ENCODE peak calls at places on chromosomes 6 and 20, in six cellular contexts. V is brain microvascular endothelial cell, P is AG10803, S is fibroblast of pulmonary artery, E is AG09309, N is adrenal gland. Y is an unnamed sample.

GRCh38 chr6:148294059-148294458 is 48.6 kb upstream of the SASH1 start:
- DNase-seq in V (no peak), P (no peak), S (no peak), E (no peak), N (no peak), Y (no peak)

GRCh38 chr6:36797653-36798052 is 41.6 kb downstream of the CPNE5 start:
- DNase-seq in V (no peak), P (no peak), S (no peak), E (no peak), N (no peak), Y (no peak)

GRCh38 chr6:2197177-2197671 is 48.2 kb downstream of the GMDS start:
- DNase-seq in V (peak), P (peak), S (peak), E (peak), N (peak), Y (peak)

GRCh38 chr6:3139090-3139903 is 18.0 kb downstream of the TUBB2A start:
- DNase-seq in V (peak), P (peak), S (peak), E (peak), N (peak), Y (no peak)

GRCh38 chr20:11117808-11118528 is 444.2 kb upstream of the JAG1 start:
- DNase-seq in V (peak), P (peak), S (peak), E (peak), N (no peak), Y (peak)

GRCh38 chr6:157312733-157313132 is 10.6 kb downstream of the TMEM242 start:
- DNase-seq in V (no peak), P (no peak), S (no peak), E (no peak), N (no peak), Y (no peak)

GRCh38 chr20:3406481-3407425 is 716 bp downstream of the DNAAF9 start:
- DNase-seq in V (peak), P (peak), S (peak), E (peak), N (peak), Y (peak)

GRCh38 chr6:151796842-151797530 is 10.5 kb upstream of the ESR1 start:
- DNase-seq in V (no peak), P (no peak), S (no peak), E (no peak), N (no peak), Y (peak)

GRCh38 chr6:110178626-110179405 is 654 bp downstream of the WASF1 start:
- DNase-seq in V (peak), P (peak), S (peak), E (peak), N (peak), Y (peak)

GRCh38 chr20:47706345-47706744 is 78.9 kb downstream of the SULF2 start:
- DNase-seq in V (no peak), P (no peak), S (no peak), E (no peak), N (no peak), Y (no peak)

GRCh38 chr20:17557675-17558006 is 12.2 kb upstream of the DSTN start:
- DNase-seq in V (peak), P (peak), S (peak), E (no peak), N (no peak), Y (peak)

GRCh38 chr6:105982761-105983600 is 103.2 kb upstream of the PRDM1 start:
- DNase-seq in V (no peak), P (no peak), S (no peak), E (no peak), N (no peak), Y (no peak)

DNA sequence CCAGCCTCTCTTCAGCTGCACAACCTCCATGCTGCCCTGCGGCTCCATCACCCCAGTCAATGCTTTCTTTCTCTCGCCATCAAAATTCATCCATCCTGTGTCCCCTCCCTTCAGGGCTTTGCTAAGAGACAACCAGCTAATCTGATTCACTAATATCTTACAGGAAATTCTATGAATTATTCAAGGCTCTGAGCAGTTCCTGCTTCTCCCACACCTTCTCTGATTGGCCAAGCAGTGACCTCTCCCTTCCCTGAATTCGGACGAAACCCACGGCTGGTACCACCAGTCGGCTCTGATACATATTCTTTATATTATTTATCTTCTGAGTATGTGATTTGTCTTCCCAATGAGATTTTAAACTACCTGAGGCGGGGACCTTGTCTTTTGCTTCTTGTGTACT is 13.9 kb downstream of the ITPR3 start:
- DNase-seq in V (no peak), P (no peak), S (no peak), E (no peak), N (no peak), Y (no peak)
- H3K4me3 ChIP-seq in V (no peak), P (no peak), S (no peak), E (no peak), N (no peak), Y (no peak)

DNA sequence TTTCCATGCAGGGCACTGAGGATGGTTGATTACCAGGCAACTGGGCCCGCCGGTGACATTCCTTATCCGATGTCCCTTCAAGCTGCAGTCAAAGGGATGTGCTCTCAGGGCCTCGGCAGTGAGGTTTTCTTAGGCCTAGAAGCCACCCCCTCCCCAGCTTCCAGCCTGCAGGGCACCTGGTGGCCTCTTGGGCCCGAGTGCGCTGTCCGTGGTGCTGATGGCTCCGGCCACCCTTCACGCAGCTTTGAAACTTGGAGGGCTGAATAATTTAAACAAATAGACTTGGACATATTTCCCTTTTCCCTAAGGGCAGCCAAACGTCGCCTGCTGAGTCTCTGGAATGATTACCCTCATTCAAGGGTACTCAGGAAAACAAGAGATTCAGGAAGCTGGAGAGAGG is 8.9 kb upstream of the MLN start:
- DNase-seq in V (peak), P (peak), S (peak), E (no peak), N (peak), Y (peak)
- TF ChIP-seq CTCF in V (peak), P (peak), S (peak), E (peak), N (peak), Y (peak)

DNA sequence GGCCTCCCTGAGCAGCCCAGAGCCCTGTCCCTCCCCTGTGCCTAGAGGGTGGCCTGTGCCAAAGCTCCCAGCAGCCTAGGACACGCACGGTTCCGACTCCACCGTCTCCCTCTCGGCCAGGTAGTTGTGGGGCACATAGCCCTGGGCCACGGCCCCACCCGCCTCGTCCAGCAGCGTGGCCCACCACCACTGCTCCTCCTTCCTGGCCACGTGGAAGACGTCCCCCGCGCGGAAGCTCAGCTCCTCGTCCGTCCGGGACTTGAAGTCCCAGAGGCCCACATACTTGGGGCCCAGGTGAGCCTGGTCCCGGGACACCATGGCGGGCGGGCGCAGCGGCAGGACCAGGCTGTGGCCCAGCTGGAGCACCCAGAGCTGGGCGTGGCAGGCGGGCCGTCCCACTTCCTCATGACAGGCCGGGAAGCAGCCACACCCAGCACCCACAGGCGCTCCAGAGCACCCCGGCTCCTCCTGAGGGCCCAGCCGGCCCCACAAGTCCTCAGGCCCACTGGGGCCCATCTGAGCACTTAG is at the start of gene PTK6:
- DNase-seq in V (no peak), P (no peak), S (no peak), E (no peak), N (no peak), Y (no peak)
- H3K4me3 ChIP-seq in V (peak), P (peak), S (peak), E (peak), N (no peak), Y (peak)

DNA sequence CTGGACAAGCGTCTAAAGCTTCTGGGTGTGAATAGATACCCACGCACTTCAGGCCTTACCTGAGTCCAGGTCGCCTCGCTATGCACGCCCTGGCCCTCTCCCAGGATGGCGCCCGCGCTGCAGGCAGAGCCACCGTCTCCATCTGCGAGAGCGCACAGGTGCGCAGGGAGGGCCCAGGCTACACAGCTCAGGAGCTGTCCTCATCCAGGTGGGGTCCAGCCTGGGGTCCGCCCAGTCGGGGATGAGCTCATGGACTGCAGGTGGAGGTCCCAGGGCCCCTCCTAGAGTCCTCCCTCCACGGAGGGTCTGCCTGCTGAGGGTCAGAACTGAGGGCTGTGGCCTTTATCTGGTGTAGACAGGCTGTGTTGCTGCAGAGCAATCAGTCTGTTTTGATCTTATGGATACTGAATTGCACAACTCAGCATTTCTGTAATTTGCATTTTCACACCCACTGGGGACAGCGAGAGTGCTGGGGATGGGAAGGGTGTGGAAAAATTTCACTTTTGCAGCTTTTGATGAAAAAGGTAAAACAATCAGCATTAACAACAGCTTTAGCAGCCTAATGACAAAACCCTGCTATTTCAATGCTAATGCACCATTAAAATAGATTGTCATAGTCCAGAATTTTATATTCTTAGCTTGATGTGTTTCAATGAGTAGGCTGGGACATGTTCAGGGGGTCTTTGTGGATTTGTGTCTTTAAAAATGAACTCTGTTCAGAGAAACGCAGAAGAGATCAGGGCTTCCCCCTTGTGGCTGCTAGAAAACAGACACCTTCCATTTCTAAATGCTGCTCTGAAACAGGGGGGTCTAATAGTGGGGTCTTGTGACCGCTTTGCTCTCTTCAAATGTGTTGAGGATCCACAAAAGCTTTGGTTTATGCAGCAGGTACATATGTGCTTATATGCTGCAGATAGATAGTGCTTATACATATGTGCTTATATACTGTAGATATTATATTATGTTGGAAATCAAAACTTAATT is 77.8 kb upstream of the PHACTR3 start:
- DNase-seq in V (no peak), P (no peak), S (peak), E (no peak), N (no peak), Y (no peak)
- TF ChIP-seq CTCF in V (peak), P (peak), S (peak), E (peak), N (no peak), Y (peak)

GRCh38 chr6:45535933-45536332 is 158.2 kb upstream of the SUPT3H start:
- DNase-seq in V (no peak), P (no peak), S (no peak), E (no peak), N (no peak), Y (no peak)

GRCh38 chr6:45537539-45537938 is 159.8 kb upstream of the SUPT3H start:
- DNase-seq in V (no peak), P (peak), S (no peak), E (peak), N (no peak), Y (no peak)

GRCh38 chr6:45531999-45532605 is 154.4 kb upstream of the SUPT3H start:
- DNase-seq in V (no peak), P (peak), S (no peak), E (no peak), N (no peak), Y (no peak)

GRCh38 chr6:45533394-45533793 is 155.7 kb upstream of the SUPT3H start:
- DNase-seq in V (no peak), P (peak), S (peak), E (no peak), N (no peak), Y (peak)

GRCh38 chr6:45532626-45533258 is 155.0 kb upstream of the SUPT3H start:
- DNase-seq in V (peak), P (peak), S (peak), E (no peak), N (no peak), Y (peak)
- H3K4me3 ChIP-seq in V (no peak), P (peak), S (peak), E (peak), N (no peak), Y (peak)

GRCh38 chr20:62640870-62641748 is 1.2 kb upstream of the SLCO4A1 start:
- DNase-seq in V (no peak), P (no peak), S (no peak), E (no peak), N (no peak), Y (no peak)

GRCh38 chr20:62644044-62644795 is 1.9 kb downstream of the SLCO4A1 start:
- DNase-seq in V (no peak), P (no peak), S (no peak), E (no peak), N (no peak), Y (no peak)

GRCh38 chr20:62642666-62643520 is 590 bp downstream of the SLCO4A1 start:
- DNase-seq in V (no peak), P (no peak), S (no peak), E (no peak), N (no peak), Y (peak)

GRCh38 chr20:62643521-62644043 is 1.3 kb downstream of the SLCO4A1 start:
- DNase-seq in V (no peak), P (no peak), S (no peak), E (no peak), N (no peak), Y (peak)

GRCh38 chr20:62641749-62642665 is at the start of gene SLCO4A1:
- DNase-seq in V (no peak), P (no peak), S (peak), E (no peak), N (peak), Y (peak)
- TF ChIP-seq CTCF in V (no peak), P (no peak), S (no peak), E (no peak), N (no peak), Y (no peak)

GRCh38 chr20:45814314-45814713 is 1.9 kb downstream of the UBE2C start:
- DNase-seq in V (no peak), P (no peak), S (no peak), E (no peak), N (no peak), Y (no peak)
- H3K4me3 ChIP-seq in V (peak), P (no peak), S (no peak), E (no peak), N (no peak), Y (peak)

GRCh38 chr6:145427232-145427631 is 308.1 kb downstream of the EPM2A start:
- DNase-seq in V (no peak), P (no peak), S (no peak), E (no peak), N (no peak), Y (no peak)

GRCh38 chr6:145428656-145429173 is 306.6 kb downstream of the EPM2A start:
- DNase-seq in V (no peak), P (no peak), S (peak), E (no peak), N (no peak), Y (no peak)

GRCh38 chr6:145423936-145424335 is 311.4 kb downstream of the EPM2A start:
- DNase-seq in V (no peak), P (no peak), S (no peak), E (no peak), N (no peak), Y (no peak)
- TF ChIP-seq CTCF in V (no peak), P (no peak), S (no peak), E (no peak), N (no peak), Y (no peak)

GRCh38 chr6:18468162-18468843 is 81.2 kb downstream of the RNF144B start:
- DNase-seq in V (no peak), P (no peak), S (no peak), E (no peak), N (no peak), Y (no peak)

GRCh38 chr6:18473765-18474164 is 86.6 kb downstream of the RNF144B start:
- DNase-seq in V (no peak), P (no peak), S (no peak), E (no peak), N (no peak), Y (no peak)

GRCh38 chr6:18469486-18469885 is 82.3 kb downstream of the RNF144B start:
- DNase-seq in V (no peak), P (no peak), S (no peak), E (no peak), N (no peak), Y (no peak)

GRCh38 chr6:18467741-18468140 is 80.6 kb downstream of the RNF144B start:
- DNase-seq in V (no peak), P (no peak), S (no peak), E (no peak), N (no peak), Y (no peak)

DNA sequence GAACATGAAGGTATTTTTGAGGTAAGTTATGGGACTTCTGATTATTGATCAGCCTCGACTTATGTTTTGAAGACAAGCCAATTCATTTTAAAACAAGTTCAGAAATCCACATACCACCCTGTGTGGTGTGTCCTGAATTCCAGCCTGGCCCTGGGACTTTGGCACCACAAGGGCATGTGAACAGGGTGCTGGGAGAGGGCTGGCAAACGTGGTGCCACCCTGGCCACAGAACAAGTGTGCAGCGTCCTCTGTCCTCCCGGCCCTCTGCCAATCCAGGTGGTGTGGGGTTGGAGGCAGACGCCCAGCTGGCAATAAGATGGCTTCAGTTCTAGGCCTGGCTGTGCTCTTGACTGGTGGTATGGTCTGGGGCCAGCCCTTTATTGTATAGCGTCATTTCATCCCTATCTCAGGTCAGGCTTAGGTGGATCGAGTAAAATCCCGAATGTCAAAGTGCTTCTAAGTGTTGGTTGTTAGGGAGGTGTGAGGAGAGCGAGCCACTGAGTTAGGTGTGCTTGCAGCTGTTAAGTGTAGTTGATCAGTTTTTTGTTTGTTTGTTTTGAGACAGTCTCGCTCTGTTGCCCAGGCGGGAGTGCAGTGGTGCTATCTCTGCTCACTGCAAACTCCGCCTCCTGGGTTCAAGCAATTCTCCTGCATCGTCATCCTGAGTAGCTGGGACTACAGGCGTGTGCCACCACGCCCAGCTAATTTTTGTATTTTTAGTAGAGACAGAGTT is 84.2 kb downstream of the RNF144B start:
- DNase-seq in V (no peak), P (no peak), S (no peak), E (no peak), N (no peak), Y (no peak)
- H3K4me3 ChIP-seq in V (no peak), P (no peak), S (no peak), E (no peak), N (no peak), Y (no peak)

DNA sequence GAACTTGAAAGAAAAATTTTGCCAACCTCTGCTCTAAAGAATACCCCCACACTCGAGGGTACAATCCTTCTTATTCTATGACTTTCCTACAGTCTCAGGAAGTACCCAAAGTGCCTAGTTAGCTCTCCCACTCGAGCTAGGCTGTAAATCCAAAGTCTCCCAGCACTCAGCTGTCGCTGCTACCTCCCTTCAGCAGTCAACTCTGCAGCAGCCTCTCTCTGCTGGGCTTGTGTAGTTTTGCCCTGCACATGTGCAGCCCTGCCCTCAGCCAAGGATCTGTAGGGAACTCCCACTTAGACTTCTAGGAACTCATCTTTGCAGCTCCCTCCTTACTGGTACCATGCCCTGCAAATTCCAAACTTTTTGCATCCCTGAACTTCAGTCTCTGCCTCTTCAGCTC is 53.7 kb upstream of the GCLC start:
- DNase-seq in V (no peak), P (no peak), S (no peak), E (no peak), N (no peak), Y (no peak)
- TF ChIP-seq CTCF in V (no peak), P (no peak), S (no peak), E (no peak), N (no peak), Y (no peak)